ENCODE peak calls at places on chromosomes 4 and X, in five cellular contexts. G is mesendoderm; J is CD8-positive, alpha-beta memory T cell; H is fibroblast of pulmonary artery; C is testis. Q is an unnamed sample.

GRCh38 chr4:164239976-164240375 is 514.0 kb upstream of the SMIM31 start:
- DNase-seq in G (no peak), J (no peak), H (no peak), C (no peak), Q (no peak)

GRCh38 chrX:65196758-65197371 is 220.6 kb upstream of the ZC4H2 start:
- DNase-seq in G (peak), J (no peak), H (no peak), C (peak), Q (peak)

GRCh38 chr4:18127030-18127429 is 105.5 kb upstream of the LCORL start:
- DNase-seq in G (no peak), J (no peak), H (no peak), C (no peak), Q (no peak)

GRCh38 chrX:87388381-87388780 is 129.2 kb upstream of the KLHL4 start:
- DNase-seq in G (no peak), J (no peak), H (no peak), C (no peak), Q (no peak)

GRCh38 chrX:7052541-7052940 is 95.0 kb upstream of the STS start:
- DNase-seq in G (no peak), J (no peak), H (no peak), C (no peak), Q (no peak)

GRCh38 chr4:138561276-138561880 is 319.2 kb upstream of the SLC7A11 start:
- DNase-seq in G (no peak), J (no peak), H (no peak), C (no peak), Q (no peak)

GRCh38 chr4:154491731-154492249 is at the start of gene DCHS2:
- DNase-seq in G (peak), J (no peak), H (no peak), C (no peak), Q (peak)

GRCh38 chr4:108834787-108835384 is 72.0 kb upstream of the ETNPPL start:
- DNase-seq in G (peak), J (no peak), H (peak), C (no peak), Q (peak)

GRCh38 chr4:6724461-6725111 is 8.6 kb downstream of the BLOC1S4 start:
- DNase-seq in G (no peak), J (no peak), H (no peak), C (peak), Q (no peak)

GRCh38 chr4:118683513-118683912 is 1.7 kb upstream of the METTL14 start:
- DNase-seq in G (peak), J (no peak), H (no peak), C (no peak), Q (no peak)

GRCh38 chr4:32472918-32473317 is 1752.7 kb downstream of the PCDH7 start:
- DNase-seq in G (peak), J (no peak), H (no peak), C (no peak), Q (no peak)

GRCh38 chr4:81786063-81786763 is 314.5 kb upstream of the RASGEF1B start:
- DNase-seq in G (no peak), J (no peak), H (peak), C (no peak), Q (peak)

GRCh38 chr4:155914782-155915181 is 11.3 kb downstream of the TDO2 start:
- DNase-seq in G (no peak), J (no peak), H (no peak), C (no peak), Q (peak)

GRCh38 chrX:50054147-50054546 is 131.8 kb downstream of the CLCN5 start:
- DNase-seq in G (peak), J (no peak), H (peak), C (no peak), Q (peak)

GRCh38 chrX:45172890-45173289 is 27.8 kb downstream of the DIPK2B start:
- DNase-seq in G (peak), J (no peak), H (peak), C (no peak), Q (no peak)

GRCh38 chr4:151855747-151856146 is 94.9 kb upstream of the GATB start:
- DNase-seq in G (no peak), J (no peak), H (no peak), C (no peak), Q (no peak)

GRCh38 chr4:151808120-151808529 is 47.3 kb upstream of the GATB start:
- DNase-seq in G (no peak), J (no peak), H (no peak), C (no peak), Q (no peak)

GRCh38 chrX:107619836-107620235 is 8.5 kb upstream of the PRPS1 start:
- DNase-seq in G (no peak), J (no peak), H (peak), C (no peak), Q (no peak)

GRCh38 chr4:38310446-38311043 is 350.3 kb downstream of the PTTG2 start:
- DNase-seq in G (peak), J (peak), H (no peak), C (no peak), Q (no peak)

GRCh38 chr4:7384003-7384928 is 50.5 kb downstream of the PSAPL1 start:
- DNase-seq in G (no peak), J (no peak), H (no peak), C (peak), Q (no peak)

GRCh38 chr4:141548791-141549190 is 87.6 kb upstream of the IL15 start:
- DNase-seq in G (no peak), J (no peak), H (no peak), C (no peak), Q (no peak)

GRCh38 chrX:37921758-37922157 is 74.4 kb upstream of the DYNLT3 start:
- DNase-seq in G (no peak), J (no peak), H (peak), C (no peak), Q (no peak)

GRCh38 chrX:118847676-118848075 is 24.1 kb downstream of the ZCCHC12 start:
- DNase-seq in G (peak), J (no peak), H (peak), C (no peak), Q (peak)

GRCh38 chr4:123362103-123362502 is 34.5 kb upstream of the SPRY1 start:
- DNase-seq in G (no peak), J (no peak), H (no peak), C (no peak), Q (no peak)
- H3K4me3 ChIP-seq in G (no peak), J (no peak), H (no peak), C (no peak), Q (no peak)

GRCh38 chr4:99947608-99948007 is 1.2 kb upstream of the DNAJB14 start:
- DNase-seq in G (peak), J (no peak), H (no peak), C (no peak), Q (no peak)

GRCh38 chr4:99946346-99947189 is at the start of gene DNAJB14:
- DNase-seq in G (peak), J (peak), H (peak), C (peak), Q (peak)

GRCh38 chr4:99945718-99946345 is 586 bp downstream of the DNAJB14 start:
- DNase-seq in G (peak), J (no peak), H (peak), C (no peak), Q (peak)

GRCh38 chr4:99947190-99947578 is 766 bp upstream of the DNAJB14 start:
- DNase-seq in G (no peak), J (no peak), H (peak), C (no peak), Q (no peak)

GRCh38 chr4:99943904-99944437 is 2.4 kb downstream of the DNAJB14 start:
- DNase-seq in G (no peak), J (no peak), H (no peak), C (no peak), Q (no peak)
- H3K4me3 ChIP-seq in G (no peak), J (no peak), H (no peak), C (no peak), Q (no peak)

DNA sequence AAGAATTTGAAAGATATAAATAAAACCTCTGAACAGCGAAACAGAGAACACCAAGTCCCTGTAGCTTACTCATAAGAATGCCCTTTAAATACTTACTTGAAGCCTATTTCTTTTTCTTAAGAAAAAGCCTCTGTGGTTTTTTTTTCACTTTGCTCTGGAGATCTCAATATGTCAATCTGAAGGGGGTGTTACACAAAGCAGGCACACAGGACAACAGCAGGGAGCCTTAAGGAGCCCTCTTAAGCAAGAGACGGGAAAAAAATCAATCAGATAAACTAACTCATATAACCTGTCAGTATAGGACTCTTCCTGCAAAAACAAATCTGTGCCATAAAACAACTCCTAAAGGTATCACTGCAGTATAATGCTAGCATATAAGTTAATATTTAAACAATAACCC is 611.1 kb upstream of the ATOH1 start:
- DNase-seq in G (no peak), J (no peak), H (no peak), C (no peak), Q (peak)
- H3K4me3 ChIP-seq in G (no peak), J (no peak), H (no peak), C (no peak), Q (no peak)

GRCh38 chr4:168797738-168798375 is 212.2 kb downstream of the CBR4 start:
- DNase-seq in G (peak), J (no peak), H (no peak), C (no peak), Q (no peak)

GRCh38 chr4:168795346-168795745 is 214.7 kb downstream of the CBR4 start:
- DNase-seq in G (no peak), J (no peak), H (no peak), C (no peak), Q (no peak)

GRCh38 chr4:168794881-168795280 is 215.2 kb downstream of the CBR4 start:
- DNase-seq in G (no peak), J (no peak), H (no peak), C (no peak), Q (no peak)

GRCh38 chr4:168796362-168797106 is 213.5 kb downstream of the CBR4 start:
- DNase-seq in G (no peak), J (no peak), H (peak), C (no peak), Q (peak)

DNA sequence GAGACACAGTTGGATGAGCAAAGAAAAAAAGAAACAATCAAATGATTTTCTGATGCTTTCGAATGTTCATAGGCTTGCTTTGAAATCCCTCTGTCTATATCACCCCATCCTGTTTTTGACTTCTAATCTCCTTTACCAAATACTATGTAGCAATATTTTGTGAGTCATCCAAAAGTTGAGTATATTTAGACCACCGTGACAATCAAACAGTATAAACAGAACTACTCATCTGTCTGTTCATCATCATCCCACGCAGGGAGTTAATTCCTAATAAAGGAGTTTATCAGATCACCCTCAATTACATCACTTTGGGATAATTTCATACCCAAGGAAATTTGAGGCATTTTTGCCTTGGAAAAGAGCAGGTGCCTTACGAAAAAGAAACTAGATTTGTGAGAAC is 212.9 kb downstream of the CBR4 start:
- DNase-seq in G (no peak), J (no peak), H (peak), C (no peak), Q (peak)
- H3K4me3 ChIP-seq in G (no peak), J (no peak), H (no peak), C (no peak), Q (no peak)

DNA sequence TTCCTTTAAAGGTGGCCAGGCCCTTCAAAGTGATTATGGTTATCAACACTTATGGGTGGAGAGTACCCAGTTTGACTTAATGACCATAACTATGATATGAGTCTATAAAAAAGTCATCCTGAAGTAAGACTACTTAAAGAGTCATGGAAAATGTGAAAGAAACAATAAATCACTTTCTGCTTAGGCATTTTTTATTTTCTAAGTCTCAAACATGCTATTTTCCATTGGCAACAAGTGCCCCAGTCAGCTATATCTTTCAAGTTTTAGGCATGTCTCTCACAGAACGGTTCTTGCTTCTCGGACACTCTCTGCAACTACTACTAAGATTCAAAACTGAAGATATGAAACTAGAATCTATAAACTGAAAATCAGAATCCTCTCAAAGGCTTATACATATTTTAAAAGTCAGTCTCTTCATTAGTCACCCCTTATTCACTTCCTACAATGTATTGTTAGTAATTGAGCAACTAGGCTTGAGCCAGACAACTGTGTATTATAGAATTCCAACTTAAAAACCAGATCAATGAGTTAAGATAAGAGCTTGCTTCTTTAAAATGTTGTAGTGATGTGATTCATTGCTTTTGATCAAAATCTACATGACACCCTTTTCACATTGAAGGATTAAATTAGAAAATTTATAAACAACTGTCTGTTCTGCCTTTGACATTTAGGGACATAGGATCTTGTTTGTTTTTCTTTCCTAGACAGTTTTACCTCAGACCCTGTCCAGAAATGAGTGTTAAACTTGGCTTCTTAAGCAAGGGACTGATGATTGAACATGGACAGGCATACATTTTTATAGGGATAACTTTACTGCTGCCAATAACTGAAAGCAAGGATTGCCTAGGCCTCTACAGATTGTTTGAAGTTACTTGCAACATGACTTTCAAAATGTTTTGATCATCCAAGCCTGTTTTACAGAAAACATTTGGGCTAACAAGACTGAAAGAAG is 2.9 kb downstream of the ANTXR2 start:
- DNase-seq in G (no peak), J (no peak), H (no peak), C (no peak), Q (peak)
- H3K4me3 ChIP-seq in G (no peak), J (no peak), H (peak), C (no peak), Q (peak)

GRCh38 chr4:9933184-9933583 is 88.1 kb downstream of the SLC2A9 start:
- DNase-seq in G (no peak), J (no peak), H (no peak), C (no peak), Q (no peak)
- H3K4me3 ChIP-seq in G (no peak), J (no peak), H (no peak), C (no peak), Q (no peak)

DNA sequence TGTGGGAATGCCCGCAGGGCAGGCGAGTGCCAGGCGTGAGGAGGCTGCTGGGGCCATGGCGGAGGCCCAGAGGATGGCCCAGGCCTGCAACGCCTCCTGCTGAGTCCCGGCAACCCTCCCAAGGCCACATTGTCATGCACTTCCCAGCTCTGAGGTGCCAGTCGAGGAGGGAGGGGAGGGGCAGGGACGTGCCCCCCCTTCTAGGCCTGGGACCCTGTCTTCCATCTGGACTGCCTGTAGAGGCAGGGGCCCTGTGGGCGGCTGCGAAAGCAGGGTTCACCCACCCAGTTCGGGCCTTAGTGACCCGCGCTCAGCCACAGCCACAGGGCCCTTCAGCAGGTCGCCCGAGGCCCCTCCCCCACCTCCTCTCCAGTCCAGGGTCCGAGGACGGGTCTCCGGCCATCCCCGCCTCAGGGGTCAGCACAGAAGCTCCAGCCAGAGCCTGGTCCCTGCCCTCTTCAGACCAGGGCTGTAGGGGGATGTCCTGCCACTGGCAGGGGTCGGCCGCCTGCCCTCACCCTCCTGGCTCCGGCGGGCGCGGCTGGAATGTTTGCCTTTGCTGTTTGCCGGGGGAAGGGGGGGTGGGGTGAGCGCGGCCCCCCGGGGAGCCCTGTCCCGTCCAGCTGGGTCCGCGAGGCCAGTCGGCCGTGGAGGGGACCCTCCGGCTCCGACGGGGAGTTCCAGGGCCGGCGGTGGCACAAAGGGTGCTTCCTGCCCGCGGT is 26.6 kb upstream of the FGFR3 start:
- DNase-seq in G (peak), J (no peak), H (no peak), C (peak), Q (no peak)
- H3K4me3 ChIP-seq in G (no peak), J (no peak), H (no peak), C (peak), Q (peak)